ENCODE peak calls at places on chromosomes 7 and 10, in six cellular contexts. Z is upper lobe of right lung, J is BJ, F is lower lobe of right lung, Y is mucosa of descending colon, U is pancreas. A is an unnamed sample.

GRCh38 chr7:82015751-82016150 is 245.9 kb upstream of the HGF start:
- DNase-seq in Z (no peak), J (no peak), F (no peak), Y (no peak), U (no peak), A (no peak)

GRCh38 chr7:72028267-72028666 is 383.9 kb downstream of the CALN1 start:
- DNase-seq in Z (peak), J (no peak), F (no peak), Y (no peak), U (no peak), A (no peak)

GRCh38 chr10:58266003-58266825 is 1.5 kb downstream of the IPMK start:
- DNase-seq in Z (no peak), J (no peak), F (no peak), Y (no peak), U (no peak), A (no peak)

GRCh38 chr10:73968101-73968515 is 29.8 kb upstream of the VCL start:
- DNase-seq in Z (no peak), J (no peak), F (no peak), Y (no peak), U (no peak), A (peak)

GRCh38 chr10:51709324-51709972 is 10.1 kb upstream of the CSTF2T start:
- DNase-seq in Z (no peak), J (no peak), F (no peak), Y (no peak), U (no peak), A (no peak)

GRCh38 chr10:104617831-104618230 is 23.3 kb upstream of the SORCS3 start:
- DNase-seq in Z (no peak), J (no peak), F (no peak), Y (no peak), U (no peak), A (no peak)

GRCh38 chr10:124450010-124450782 is at the start of gene NKX1-2:
- DNase-seq in Z (no peak), J (no peak), F (no peak), Y (no peak), U (no peak), A (no peak)

GRCh38 chr7:36565792-36566356 is 158.4 kb downstream of the AOAH start:
- DNase-seq in Z (no peak), J (no peak), F (no peak), Y (no peak), U (no peak), A (no peak)

GRCh38 chr7:78007231-78007630 is 208.7 kb downstream of the PHTF2 start:
- DNase-seq in Z (no peak), J (no peak), F (no peak), Y (no peak), U (no peak), A (no peak)

GRCh38 chr7:74083117-74083876 is at the start of gene LIMK1:
- DNase-seq in Z (peak), J (no peak), F (peak), Y (peak), U (peak), A (peak)

GRCh38 chr10:6136215-6137201 is 47.7 kb downstream of the RBM17 start:
- DNase-seq in Z (no peak), J (peak), F (no peak), Y (no peak), U (no peak), A (no peak)

GRCh38 chr10:75189266-75190096 is 21.1 kb upstream of the VDAC2 start:
- DNase-seq in Z (no peak), J (no peak), F (no peak), Y (no peak), U (no peak), A (no peak)

GRCh38 chr7:44979481-44980392 is 922 bp upstream of the MYO1G start:
- DNase-seq in Z (no peak), J (no peak), F (no peak), Y (no peak), U (peak), A (no peak)

GRCh38 chr7:35819954-35820703 is 19.3 kb downstream of the SEPTIN7 start:
- DNase-seq in Z (no peak), J (no peak), F (no peak), Y (no peak), U (no peak), A (no peak)

DNA sequence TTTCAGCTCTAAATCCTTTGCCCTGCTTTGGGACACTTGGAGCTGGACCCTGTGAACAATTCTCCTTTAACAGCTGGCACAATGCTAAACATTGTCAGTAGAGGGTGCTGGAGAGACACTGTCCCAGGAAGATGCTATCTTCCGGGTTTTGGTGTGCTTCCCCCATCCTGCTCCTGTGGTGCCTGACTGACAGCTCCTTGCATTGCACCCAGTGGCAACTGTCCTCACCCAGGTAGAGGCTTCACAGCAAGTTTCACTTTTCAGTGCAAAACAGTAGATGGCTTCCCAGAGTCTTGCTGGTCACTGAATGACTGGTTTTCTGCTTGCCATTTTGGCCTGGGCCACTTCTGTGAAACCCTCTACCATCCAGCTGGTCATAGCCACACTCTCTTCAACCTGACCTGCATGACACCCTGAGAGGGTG is 77.3 kb downstream of the CDC14C start:
- DNase-seq in Z (no peak), J (no peak), F (no peak), Y (no peak), U (peak), A (no peak)
- TF ChIP-seq CTCF in Z (peak), J (no peak), F (peak), Y (no peak), U (peak), A (peak)

GRCh38 chr7:3630081-3630480 is 329.0 kb downstream of the SDK1 start:
- DNase-seq in Z (no peak), J (no peak), F (no peak), Y (no peak), U (no peak), A (no peak)
- TF ChIP-seq CTCF in Z (no peak), J (no peak), F (no peak), Y (no peak), U (no peak), A (no peak)

GRCh38 chr7:29607259-29607658 is 43.6 kb downstream of the PRR15 start:
- DNase-seq in Z (no peak), J (no peak), F (no peak), Y (no peak), U (no peak), A (no peak)

GRCh38 chr7:29610031-29610490 is 46.4 kb downstream of the PRR15 start:
- DNase-seq in Z (no peak), J (no peak), F (no peak), Y (no peak), U (no peak), A (no peak)

GRCh38 chr7:29607889-29608288 is 44.3 kb downstream of the PRR15 start:
- DNase-seq in Z (no peak), J (peak), F (no peak), Y (no peak), U (no peak), A (no peak)

GRCh38 chr7:29606830-29607229 is 43.2 kb downstream of the PRR15 start:
- DNase-seq in Z (no peak), J (no peak), F (no peak), Y (peak), U (no peak), A (no peak)

GRCh38 chr7:29609162-29610030 is 45.8 kb downstream of the PRR15 start:
- DNase-seq in Z (no peak), J (no peak), F (no peak), Y (peak), U (peak), A (no peak)
- TF ChIP-seq CTCF in Z (peak), J (peak), F (peak), Y (peak), U (peak), A (peak)

DNA sequence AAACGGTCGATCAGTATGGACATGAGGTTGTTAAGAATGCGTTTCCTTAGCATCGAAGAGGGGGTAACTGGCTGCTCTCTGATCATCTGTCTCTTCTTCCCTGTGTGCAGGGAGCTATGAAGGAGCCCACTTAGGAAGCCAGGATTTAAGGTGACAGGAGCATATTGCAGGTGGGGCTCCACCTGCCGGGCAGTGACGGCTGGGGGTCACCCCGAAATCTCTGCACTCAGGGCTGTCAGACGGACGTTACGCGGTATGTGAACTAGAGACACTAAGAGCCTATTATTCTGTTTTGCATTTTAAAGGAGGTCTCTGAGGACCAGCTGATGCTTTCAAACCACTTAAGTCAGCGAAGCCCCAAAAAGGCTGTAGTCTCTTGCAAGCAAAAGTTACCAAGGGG is 64.4 kb downstream of the CARD11 start:
- DNase-seq in Z (peak), J (no peak), F (no peak), Y (peak), U (no peak), A (no peak)
- TF ChIP-seq CTCF in Z (no peak), J (no peak), F (no peak), Y (no peak), U (no peak), A (no peak)